ENCODE peak calls at places on chromosomes 4 and X, in nine cellular contexts. L, K, Y, X, T, N, M, D and W are unnamed samples.

GRCh38 chrX:24242649-24243556 is 71.0 kb downstream of the SUPT20HL2 start:
- DNase-seq in D (peak; percentile 58), K (no peak), M (no peak), L (no peak), N (peak; percentile 86), X (no peak), Y (peak; percentile 90), T (peak; percentile 97), W (peak; percentile 11)

GRCh38 chrX:154719132-154719675 is 31.7 kb downstream of the GAB3 start:
- DNase-seq in N (peak; percentile 91), X (no peak), Y (no peak), T (no peak), K (peak; percentile 42), M (no peak), D (no peak), L (no peak), W (peak; percentile 80)

GRCh38 chrX:132819885-132820284 is 138.5 kb downstream of the HS6ST2 start:
- DNase-seq in D (no peak), Y (no peak), N (no peak), M (no peak), T (no peak), K (no peak), L (no peak), X (no peak), W (no peak)

GRCh38 chrX:75067931-75068330 is 88.2 kb downstream of the ABCB7 start:
- DNase-seq in M (no peak), L (no peak), Y (no peak), D (no peak), K (no peak), T (no peak), N (peak; percentile 7), X (no peak), W (peak; percentile 56)

GRCh38 chr4:83757121-83757621 is 221.3 kb downstream of the GPAT3 start:
- DNase-seq in M (no peak), D (no peak), L (no peak), N (peak; percentile 27), X (no peak), K (no peak), Y (peak; percentile 25), T (no peak), W (no peak)

GRCh38 chrX:86103061-86103460 is 45.2 kb upstream of the DACH2 start:
- DNase-seq in K (no peak), X (no peak), T (no peak), L (no peak), D (no peak), Y (no peak), M (no peak), N (no peak), W (no peak)

GRCh38 chrX:3094261-3094660 is 53.0 kb downstream of the ARSF start:
- DNase-seq in L (no peak), K (no peak), T (no peak), N (peak; percentile 48), D (no peak), Y (no peak), X (no peak), M (no peak), W (no peak)

GRCh38 chr4:169282429-169283113 is 11.8 kb upstream of the SH3RF1 start:
- DNase-seq in M (no peak), Y (no peak), K (no peak), L (no peak), D (no peak), N (peak; percentile 60), X (no peak), T (no peak), W (peak; percentile 40)

GRCh38 chrX:49040376-49040955 is 2.7 kb downstream of the TFE3 start:
- DNase-seq in D (no peak), X (no peak), M (no peak), N (peak; percentile 54), K (no peak), Y (no peak), T (no peak), L (no peak), W (no peak)

GRCh38 chr4:56164921-56165320 is 216.2 kb downstream of the CEP135 start:
- DNase-seq in X (no peak), N (no peak), D (no peak), T (no peak), K (no peak), L (no peak), Y (no peak), M (no peak), W (no peak)

GRCh38 chr4:183241322-183241640 is 78.8 kb downstream of the CLDN22 start:
- DNase-seq in Y (no peak), D (no peak), X (no peak), M (no peak), L (no peak), T (no peak), N (peak; percentile 67), K (no peak), W (peak; percentile 64)

GRCh38 chrX:25344191-25344936 is 328.6 kb upstream of the ARX start:
- DNase-seq in X (no peak), D (no peak), K (no peak), T (no peak), Y (no peak), M (no peak), L (no peak), N (no peak), W (no peak)

GRCh38 chrX:40094041-40094899 is 3.5 kb downstream of the BCOR start:
- DNase-seq in L (no peak), X (no peak), Y (no peak), K (peak; percentile 57), N (no peak), T (no peak), M (no peak), D (peak; percentile 80), W (peak; percentile 36)

GRCh38 chr4:174119818-174120217 is 163.6 kb downstream of the FBXO8 start:
- DNase-seq in K (no peak), M (no peak), N (no peak), L (no peak), T (no peak), D (no peak), X (no peak), Y (no peak), W (no peak)

GRCh38 chr4:139367421-139368090 is 65.3 kb upstream of the NDUFC1 start:
- DNase-seq in N (peak; percentile 64), D (no peak), X (no peak), T (no peak), M (no peak), L (no peak), Y (no peak), K (no peak), W (peak; percentile 42)

GRCh38 chr4:95092762-95093161 is 335.0 kb downstream of the BMPR1B start:
- DNase-seq in D (no peak), X (no peak), M (no peak), T (no peak), K (no peak), L (peak; percentile 11), Y (no peak), N (no peak), W (no peak)

GRCh38 chr4:77629885-77630284 is 24.3 kb downstream of the CXCL13 start:
- DNase-seq in D (no peak), N (no peak), T (no peak), M (no peak), K (no peak), Y (no peak), L (no peak), X (no peak), W (no peak)

GRCh38 chr4:185597532-185598188 is 62.4 kb upstream of the PDLIM3 start:
- DNase-seq in T (peak; percentile 41), K (peak; percentile 73), N (peak; percentile 61), M (peak; percentile 64), X (peak; percentile 47), L (peak; percentile 7), Y (peak; percentile 58), D (peak; percentile 79), W (peak; percentile 40)

GRCh38 chr4:100075486-100076270 is 114.6 kb downstream of the DDIT4L start:
- DNase-seq in D (no peak), L (no peak), N (peak; percentile 73), T (no peak), K (no peak), Y (no peak), X (no peak), M (no peak), W (no peak)

GRCh38 chrX:8960809-8961413 is 73.0 kb downstream of the FAM9B start:
- DNase-seq in D (no peak), T (peak; percentile 29), Y (peak; percentile 38), M (no peak), L (no peak), K (no peak), N (peak; percentile 25), X (no peak), W (no peak)

GRCh38 chr4:88107406-88108107 is 50.9 kb downstream of the ABCG2 start:
- DNase-seq in T (no peak), X (no peak), M (no peak), Y (no peak), L (no peak), K (no peak), N (peak; percentile 27), D (no peak), W (peak; percentile 4)

GRCh38 chr4:37054670-37055069 is 189.9 kb upstream of the NWD2 start:
- DNase-seq in L (no peak), T (no peak), D (no peak), Y (no peak), N (no peak), M (no peak), K (no peak), X (no peak), W (no peak)

GRCh38 chr4:141180991-141181760 is 39.5 kb upstream of the ZNF330 start:
- DNase-seq in M (no peak), K (no peak), N (peak; percentile 68), Y (no peak), L (no peak), T (no peak), X (no peak), D (no peak), W (no peak)

GRCh38 chr4:8434251-8435073 is 6.1 kb downstream of the ACOX3 start:
- DNase-seq in K (no peak), L (no peak), X (no peak), D (no peak), N (no peak), M (no peak), Y (no peak), T (no peak), W (no peak)

GRCh38 chr4:16253127-16253960 is 27.1 kb upstream of the TAPT1 start:
- DNase-seq in L (no peak), K (no peak), N (peak; percentile 89), T (peak; percentile 20), D (no peak), M (no peak), X (no peak), Y (peak; percentile 67), W (peak; percentile 81)

GRCh38 chr4:118969359-118969758 is 80.7 kb downstream of the SYNPO2 start:
- DNase-seq in N (peak; percentile 55), M (no peak), D (peak; percentile 56), L (no peak), Y (peak; percentile 81), K (no peak), T (peak; percentile 46), X (no peak), W (peak; percentile 69)

GRCh38 chr4:6347511-6348045 is 77.9 kb downstream of the WFS1 start:
- DNase-seq in M (no peak), Y (no peak), X (no peak), K (no peak), T (no peak), L (no peak), N (no peak), D (no peak), W (no peak)

GRCh38 chr4:125928652-125929051 is 613.9 kb downstream of the FAT4 start:
- DNase-seq in L (no peak), Y (no peak), M (no peak), T (no peak), D (no peak), X (no peak), N (no peak), K (no peak), W (no peak)